ENCODE peak calls at places on chromosomes 13 and 19, in seven cellular contexts. K is endothelial cell of umbilical vein, Q is suprapubic skin, X is K562, J is HCT116, E is transverse colon, F is GM23338. M is an unnamed sample. For H3K4me1, the result is how much of the 10 kb centered on the place peaks cover.

GRCh38 chr13:113558461-113558860 is 26.1 kb upstream of the TFDP1 start:
- DNase-seq in K (no peak), Q (peak), X (no peak), J (no peak), E (no peak), F (no peak), M (no peak)

GRCh38 chr19:5115771-5116202 is 146.9 kb downstream of the KDM4B start:
- DNase-seq in K (no peak), Q (no peak), X (no peak), J (no peak), E (no peak), F (no peak), M (no peak)

GRCh38 chr13:91358384-91358776 is 10.9 kb downstream of the MIR17HG start:
- DNase-seq in K (no peak), Q (no peak), X (peak), J (no peak), E (no peak), F (no peak), M (no peak)

GRCh38 chr19:45547965-45548609 is 36.5 kb downstream of the OPA3 start:
- DNase-seq in K (no peak), Q (no peak), X (no peak), J (peak), E (peak), F (no peak), M (no peak)

GRCh38 chr13:49220035-49220855 is at the start of gene MLNR:
- DNase-seq in K (peak), Q (no peak), X (peak), J (no peak), E (no peak), F (peak), M (no peak)

GRCh38 chr19:39130337-39131254 is 5.0 kb downstream of the PAK4 start:
- DNase-seq in K (no peak), Q (no peak), X (no peak), J (no peak), E (no peak), F (no peak), M (no peak)

GRCh38 chr13:87893186-87893585 is 222.0 kb downstream of the SLITRK5 start:
- DNase-seq in K (no peak), Q (no peak), X (no peak), J (no peak), E (no peak), F (no peak), M (no peak)

GRCh38 chr13:110047511-110047910 is 259.4 kb downstream of the COL4A1 start:
- DNase-seq in K (peak), Q (no peak), X (no peak), J (no peak), E (no peak), F (no peak), M (no peak)

GRCh38 chr13:37647038-37647650 is 48.6 kb upstream of the POSTN start:
- DNase-seq in K (peak), Q (no peak), X (no peak), J (no peak), E (no peak), F (peak), M (no peak)

GRCh38 chr19:11382898-11383705 is 1.0 kb downstream of the EPOR start:
- DNase-seq in K (peak), Q (no peak), X (peak), J (peak), E (peak), F (peak), M (no peak)

GRCh38 chr13:43879323-43880181 is at the start of the genes CCDC122 and LACC1:
- DNase-seq in K (peak), Q (peak), X (no peak), J (no peak), E (peak), F (peak), M (no peak)

GRCh38 chr13:95153647-95154405 is 147.4 kb downstream of the ABCC4 start:
- DNase-seq in K (peak), Q (no peak), X (no peak), J (no peak), E (no peak), F (peak), M (no peak)

GRCh38 chr13:109344552-109345157 is 441.7 kb downstream of the IRS2 start:
- DNase-seq in K (peak), Q (no peak), X (no peak), J (no peak), E (no peak), F (no peak), M (no peak)

GRCh38 chr13:97119899-97120745 is 102.0 kb upstream of the MBNL2 start:
- DNase-seq in K (no peak), Q (no peak), X (no peak), J (no peak), E (no peak), F (no peak), M (no peak)

GRCh38 chr13:50033696-50034095 is 18.5 kb downstream of the KCNRG start:
- DNase-seq in K (no peak), Q (no peak), X (no peak), J (no peak), E (no peak), F (no peak), M (no peak)

GRCh38 chr13:98879127-98879520 is 98.7 kb downstream of the DOCK9 start:
- DNase-seq in K (no peak), Q (no peak), X (no peak), J (no peak), E (no peak), F (no peak), M (no peak)

GRCh38 chr19:8017808-8018207 is 12.4 kb upstream of the ELAVL1 start:
- DNase-seq in K (no peak), Q (no peak), X (peak), J (no peak), E (peak), F (peak), M (no peak)

GRCh38 chr13:65310663-65311328 is 1919.3 kb downstream of the PCDH9 start:
- DNase-seq in K (no peak), Q (no peak), X (no peak), J (no peak), E (no peak), F (no peak), M (no peak)

GRCh38 chr13:113291997-113292862 is 4.8 kb upstream of the LAMP1 start:
- DNase-seq in K (peak), Q (no peak), X (peak), J (no peak), E (no peak), F (peak), M (no peak)

GRCh38 chr19:31174948-31175347 is 174.3 kb downstream of the TSHZ3 start:
- DNase-seq in K (no peak), Q (no peak), X (no peak), J (no peak), E (no peak), F (no peak), M (no peak)

GRCh38 chr19:511101-511841 is 4.0 kb downstream of the TPGS1 start:
- DNase-seq in K (peak), Q (no peak), X (no peak), J (peak), E (peak), F (no peak), M (no peak)

GRCh38 chr19:55913643-55914268 is 18.4 kb downstream of the NLRP13 start:
- DNase-seq in K (no peak), Q (no peak), X (peak), J (peak), E (no peak), F (no peak), M (peak)

GRCh38 chr13:106302011-106302410 is 233.5 kb downstream of the EFNB2 start:
- DNase-seq in K (no peak), Q (no peak), X (no peak), J (no peak), E (no peak), F (peak), M (no peak)

DNA sequence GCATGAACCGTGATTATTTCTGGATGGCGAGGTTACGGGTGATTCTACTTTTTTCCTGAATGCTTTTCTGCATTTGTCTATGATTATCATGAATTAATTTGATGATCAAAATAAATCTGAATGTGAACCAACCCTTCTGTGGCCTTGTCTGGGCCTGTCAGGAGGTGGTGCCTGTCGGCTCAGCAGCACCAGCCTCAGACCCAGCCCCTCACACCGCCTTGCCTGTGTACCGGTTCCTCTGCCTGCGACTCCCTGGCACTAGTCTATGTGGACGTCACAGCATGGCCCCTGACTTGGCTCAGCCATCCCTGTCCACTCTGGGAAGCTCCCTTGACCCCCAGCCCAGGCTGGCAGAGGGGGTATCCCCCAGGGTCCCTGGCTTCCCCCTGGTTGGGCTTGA is 15.5 kb upstream of the RABAC1 start:
- DNase-seq in K (no peak), Q (no peak), X (no peak), J (no peak), E (no peak), F (no peak), M (no peak)
- H3K27ac ChIP-seq in K (no peak), Q (no peak), X (no peak), J (no peak), E (no peak), F (no peak), M (no peak)

GRCh38 chr19:6887326-6887725 is at the start of gene ADGRE1:
- DNase-seq in K (no peak), Q (no peak), X (no peak), J (no peak), E (no peak), F (no peak), M (no peak)
- H3K4me1 ChIP-seq in K (under half), Q (under half), X (under half), J (under half), E (under half), F (under half), M (under half)

DNA sequence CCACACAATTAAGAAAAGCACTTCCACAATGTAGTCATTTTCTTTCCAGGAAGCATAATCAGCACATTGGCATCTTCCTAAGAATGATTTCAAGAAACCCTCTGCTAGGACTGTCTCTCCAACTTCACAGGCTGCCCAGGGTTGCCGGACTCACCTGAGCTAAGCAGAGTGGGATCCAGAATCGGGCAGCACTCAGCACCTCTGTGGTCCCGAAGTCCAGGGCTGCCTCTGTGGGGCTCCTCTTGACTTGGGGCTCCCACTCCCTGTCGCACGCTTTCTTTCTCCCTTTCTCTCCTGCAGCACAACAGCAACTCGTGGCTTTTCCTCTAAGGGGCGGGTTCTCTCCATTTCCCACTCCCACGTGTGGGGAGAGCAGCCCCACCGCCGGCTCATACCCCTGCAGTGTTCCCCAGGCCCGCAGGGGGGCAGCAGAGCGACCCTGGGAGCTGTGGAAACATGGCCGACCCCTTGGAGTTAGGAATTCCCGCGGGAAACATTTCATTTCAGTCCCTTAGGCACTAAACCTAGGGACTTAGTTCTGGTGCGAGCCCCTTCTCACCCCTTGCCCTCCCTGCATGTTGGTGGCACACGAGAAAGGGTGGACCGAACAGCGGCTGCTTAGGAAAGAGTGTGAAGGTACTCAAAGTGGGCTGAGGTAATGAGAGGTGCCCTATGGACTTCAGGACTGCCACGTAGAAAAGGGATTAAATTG is at the start of gene TMEM272:
- DNase-seq in K (peak), Q (no peak), X (peak), J (peak), E (peak), F (peak), M (peak)
- TF ChIP-seq POLR2AphosphoS5 in K (no peak), Q (no peak), X (no peak), J (no peak), E (no peak), F (no peak), M (no peak)

GRCh38 chr13:39040206-39040605 is 1.9 kb downstream of the NHLRC3 start:
- DNase-seq in K (no peak), Q (no peak), X (no peak), J (no peak), E (no peak), F (no peak), M (no peak)

GRCh38 chr13:39039033-39039432 is 777 bp downstream of the NHLRC3 start:
- DNase-seq in K (no peak), Q (no peak), X (peak), J (no peak), E (no peak), F (no peak), M (no peak)

GRCh38 chr13:39037880-39038568 is at the start of the genes NHLRC3 and PROSER1:
- DNase-seq in K (peak), Q (peak), X (peak), J (peak), E (peak), F (peak), M (no peak)

GRCh38 chr13:39037410-39037879 is 444 bp downstream of the PROSER1 start:
- DNase-seq in K (no peak), Q (no peak), X (no peak), J (no peak), E (no peak), F (no peak), M (no peak)

DNA sequence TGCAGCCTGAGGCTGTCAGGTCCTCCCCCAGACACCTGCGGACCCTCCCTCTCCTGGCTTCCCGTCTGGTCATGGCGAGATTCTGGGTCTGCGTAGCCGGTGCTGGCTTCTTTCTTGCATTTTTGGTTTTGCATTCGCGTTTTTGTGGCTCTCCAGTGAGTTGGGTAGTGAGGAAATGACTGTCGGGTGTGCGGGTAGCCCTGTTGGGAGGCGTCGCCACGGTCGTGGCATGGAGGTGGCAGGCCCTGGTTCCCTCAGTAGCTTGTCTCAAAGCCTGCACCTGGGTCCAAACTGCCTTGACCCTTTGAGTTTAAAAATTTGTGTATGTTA is 278 bp downstream of the NHLRC3 start:
- DNase-seq in K (no peak), Q (no peak), X (peak), J (no peak), E (peak), F (no peak), M (no peak)
- H3K27ac ChIP-seq in K (peak), Q (peak), X (peak), J (peak), E (peak), F (no peak), M (peak)

GRCh38 chr19:16260160-16260793 is 62.6 kb downstream of the AP1M1 start:
- DNase-seq in K (no peak), Q (no peak), X (no peak), J (no peak), E (no peak), F (no peak), M (no peak)

GRCh38 chr19:16259385-16260159 is 61.9 kb downstream of the AP1M1 start:
- DNase-seq in K (no peak), Q (no peak), X (no peak), J (no peak), E (peak), F (no peak), M (no peak)

GRCh38 chr19:16254851-16255408 is 57.2 kb downstream of the AP1M1 start:
- DNase-seq in K (no peak), Q (no peak), X (no peak), J (no peak), E (no peak), F (no peak), M (no peak)

GRCh38 chr19:16258440-16258903 is 60.8 kb downstream of the AP1M1 start:
- DNase-seq in K (peak), Q (no peak), X (peak), J (no peak), E (peak), F (no peak), M (no peak)

DNA sequence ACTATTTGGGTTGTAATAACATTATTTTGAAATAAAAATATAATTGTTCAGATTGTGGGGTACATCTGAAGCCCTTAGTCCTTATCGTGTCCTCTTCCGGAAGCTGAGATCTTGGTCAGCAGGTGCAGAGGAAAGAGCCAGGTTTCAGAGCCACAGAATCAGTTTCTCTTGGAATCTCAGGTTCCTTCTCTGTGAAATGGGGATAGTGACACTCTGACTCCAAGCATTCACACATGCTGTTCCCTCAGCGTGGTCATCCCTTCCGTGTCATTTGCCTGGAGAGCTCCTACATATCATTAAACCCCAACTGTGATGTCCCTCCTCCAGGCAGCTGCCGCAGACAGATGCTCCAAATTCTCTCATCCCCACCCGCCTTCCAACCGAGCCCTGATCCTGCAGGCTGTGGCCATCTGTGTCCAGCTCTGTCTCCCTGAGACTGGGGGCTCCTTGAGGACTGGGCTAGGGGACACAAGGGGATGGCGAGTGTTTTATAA is 59.8 kb downstream of the AP1M1 start:
- DNase-seq in K (no peak), Q (no peak), X (no peak), J (no peak), E (no peak), F (no peak), M (no peak)
- H3K4me1 ChIP-seq in K (under half), Q (under half), X (under half), J (under half), E (under half), F (under half), M (under half)

GRCh38 chr13:51455532-51455931 is 2.7 kb upstream of the INTS6 start:
- DNase-seq in K (no peak), Q (no peak), X (no peak), J (no peak), E (no peak), F (no peak), M (no peak)
- TF ChIP-seq POLR2AphosphoS5 in K (no peak), Q (no peak), X (no peak), J (no peak), E (no peak), F (no peak), M (no peak)

GRCh38 chr19:58338825-58339558 is 12.2 kb downstream of the ZSCAN22 start:
- DNase-seq in K (no peak), Q (no peak), X (no peak), J (no peak), E (no peak), F (peak), M (no peak)
- H3K27ac ChIP-seq in K (no peak), Q (no peak), X (no peak), J (no peak), E (no peak), F (no peak), M (no peak)

GRCh38 chr19:41206926-41207750 is 11.9 kb upstream of the AXL start:
- DNase-seq in K (no peak), Q (peak), X (peak), J (no peak), E (peak), F (peak), M (no peak)

GRCh38 chr19:41206456-41206855 is 12.6 kb upstream of the AXL start:
- DNase-seq in K (no peak), Q (no peak), X (no peak), J (no peak), E (no peak), F (no peak), M (no peak)

GRCh38 chr19:41205995-41206394 is 13.0 kb downstream of the CYP2S1 start:
- DNase-seq in K (no peak), Q (no peak), X (no peak), J (no peak), E (no peak), F (no peak), M (no peak)

GRCh38 chr19:41198559-41198958 is 5.5 kb downstream of the CYP2S1 start:
- DNase-seq in K (no peak), Q (no peak), X (no peak), J (no peak), E (no peak), F (no peak), M (no peak)

GRCh38 chr19:41203371-41203770 is 10.4 kb downstream of the CYP2S1 start:
- DNase-seq in K (no peak), Q (no peak), X (no peak), J (no peak), E (no peak), F (no peak), M (no peak)
- H3K4me1 ChIP-seq in K (under half), Q (under half), X (under half), J (under half), E (under half), F (under half), M (under half)

DNA sequence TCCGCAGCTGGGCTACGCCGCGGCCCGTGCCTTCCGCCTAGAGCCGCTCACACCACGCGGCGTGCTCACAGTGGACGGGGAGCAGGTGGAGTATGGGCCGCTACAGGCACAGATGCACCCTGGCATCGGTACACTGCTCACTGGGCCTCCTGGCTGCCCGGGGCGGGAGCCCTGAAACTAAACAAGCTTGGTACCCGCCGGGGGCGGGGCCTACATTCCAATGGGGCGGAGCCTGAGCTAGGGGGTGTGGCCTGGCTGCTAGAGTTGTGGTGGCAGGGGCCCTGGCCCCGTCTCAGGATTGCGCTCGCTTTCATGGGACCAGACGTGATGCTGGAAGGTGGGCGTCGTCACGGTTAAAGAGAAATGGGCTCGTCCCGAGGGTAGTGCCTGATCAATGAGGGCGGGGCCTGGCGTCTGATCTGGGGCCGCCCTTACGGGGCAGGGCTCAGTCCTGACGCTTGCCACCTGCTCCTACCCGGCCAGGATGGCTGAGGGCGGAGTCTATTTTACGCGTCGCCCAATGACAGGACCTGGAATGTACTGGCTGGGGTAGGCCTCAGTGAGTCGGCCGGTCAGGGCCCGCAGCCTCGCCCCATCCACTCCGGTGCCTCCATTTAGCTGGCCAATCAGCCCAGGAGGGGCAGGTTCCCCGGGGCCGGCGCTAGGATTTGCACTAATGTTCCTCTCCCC is 7.4 kb downstream of the DBP start:
- DNase-seq in K (peak), Q (no peak), X (peak), J (peak), E (peak), F (peak), M (no peak)
- TF ChIP-seq POLR2AphosphoS5 in K (peak), Q (no peak), X (no peak), J (peak), E (peak), F (peak), M (no peak)

GRCh38 chr19:18496980-18497256 is 25.0 kb downstream of the ELL start:
- DNase-seq in K (no peak), Q (no peak), X (no peak), J (no peak), E (no peak), F (no peak), M (no peak)

GRCh38 chr19:18496167-18496979 is 25.5 kb downstream of the ELL start:
- DNase-seq in K (no peak), Q (no peak), X (peak), J (no peak), E (peak), F (no peak), M (no peak)

GRCh38 chr19:18494267-18494607 is 27.6 kb downstream of the ELL start:
- DNase-seq in K (no peak), Q (no peak), X (no peak), J (no peak), E (no peak), F (no peak), M (no peak)

GRCh38 chr19:18493440-18494266 is 28.2 kb downstream of the ELL start:
- DNase-seq in K (no peak), Q (no peak), X (no peak), J (no peak), E (no peak), F (no peak), M (no peak)

GRCh38 chr19:18495204-18495911 is 26.5 kb downstream of the ELL start:
- DNase-seq in K (no peak), Q (no peak), X (no peak), J (no peak), E (no peak), F (no peak), M (no peak)
- H3K27ac ChIP-seq in K (no peak), Q (peak), X (no peak), J (no peak), E (peak), F (no peak), M (peak)

M was measured in vagina.